ENCODE peak calls at places on chromosomes 1 and 21, in ten cellular contexts. J is lower leg skin, S is heart right ventricle, V is Calu3, B is cardiac muscle cell, K is BE2C, N is Peyer's patch, R is SK-N-SH, L is GM12865, O is nephron progenitor cell. C is an unnamed sample.

GRCh38 chr1:203548917-203549708 is 55.2 kb downstream of the OPTC start:
- DNase-seq in J (no peak), S (no peak), V (no peak), B (peak), K (no peak), N (no peak), R (no peak), L (no peak), O (no peak), C (no peak)

GRCh38 chr1:183634429-183635065 is 1.0 kb downstream of the ARPC5 start:
- DNase-seq in J (no peak), S (no peak), V (no peak), B (no peak), K (no peak), N (no peak), R (no peak), L (no peak), O (no peak), C (no peak)

GRCh38 chr1:192737311-192737710 is 71.5 kb upstream of the RGS2 start:
- DNase-seq in J (no peak), S (no peak), V (no peak), B (no peak), K (no peak), N (no peak), R (no peak), L (no peak), O (no peak), C (no peak)

GRCh38 chr1:236027096-236027495 is 37.8 kb downstream of the NID1 start:
- DNase-seq in J (no peak), S (no peak), V (no peak), B (no peak), K (no peak), N (no peak), R (no peak), L (no peak), O (no peak), C (no peak)

GRCh38 chr1:1309525-1310385 is 1.4 kb downstream of the PUSL1 start:
- DNase-seq in J (no peak), S (no peak), V (no peak), B (no peak), K (no peak), N (no peak), R (no peak), L (no peak), O (no peak), C (no peak)

GRCh38 chr1:43651922-43652321 is 2.0 kb downstream of the KDM4A start:
- DNase-seq in J (no peak), S (no peak), V (no peak), B (no peak), K (no peak), N (no peak), R (no peak), L (peak), O (no peak), C (no peak)

GRCh38 chr1:201737350-201738060 is 91.5 kb upstream of the IPO9 start:
- DNase-seq in J (no peak), S (peak), V (no peak), B (peak), K (no peak), N (no peak), R (no peak), L (no peak), O (no peak), C (no peak)

GRCh38 chr1:55338448-55338820 is 123.3 kb upstream of the USP24 start:
- DNase-seq in J (no peak), S (no peak), V (no peak), B (no peak), K (no peak), N (no peak), R (no peak), L (peak), O (no peak), C (no peak)

GRCh38 chr1:30366914-30367313 is 356.5 kb downstream of the MATN1 start:
- DNase-seq in J (peak), S (no peak), V (no peak), B (no peak), K (no peak), N (no peak), R (no peak), L (no peak), O (no peak), C (no peak)

GRCh38 chr1:161849518-161849917 is 83.4 kb downstream of the ATF6 start:
- DNase-seq in J (no peak), S (no peak), V (no peak), B (peak), K (no peak), N (no peak), R (no peak), L (no peak), O (no peak), C (no peak)

GRCh38 chr1:203422656-203423055 is 53.0 kb upstream of the PRELP start:
- DNase-seq in J (no peak), S (no peak), V (no peak), B (no peak), K (no peak), N (no peak), R (no peak), L (no peak), O (no peak), C (no peak)

GRCh38 chr1:181551249-181551648 is 67.9 kb downstream of the CACNA1E start:
- DNase-seq in J (no peak), S (no peak), V (no peak), B (peak), K (peak), N (no peak), R (no peak), L (no peak), O (peak), C (no peak)

GRCh38 chr1:24905979-24906720 is 23.9 kb downstream of the RUNX3 start:
- DNase-seq in J (peak), S (no peak), V (no peak), B (no peak), K (no peak), N (peak), R (no peak), L (peak), O (no peak), C (no peak)

GRCh38 chr1:164735315-164736052 is 176.5 kb downstream of the PBX1 start:
- DNase-seq in J (no peak), S (no peak), V (no peak), B (peak), K (no peak), N (peak), R (no peak), L (no peak), O (no peak), C (no peak)

GRCh38 chr1:201495447-201496295 is 11.3 kb downstream of the CSRP1 start:
- DNase-seq in J (peak), S (peak), V (no peak), B (peak), K (peak), N (no peak), R (peak), L (no peak), O (peak), C (no peak)

GRCh38 chr1:234772345-234773147 is 162.6 kb upstream of the IRF2BP2 start:
- DNase-seq in J (peak), S (peak), V (peak), B (peak), K (no peak), N (no peak), R (no peak), L (peak), O (no peak), C (peak)

GRCh38 chr1:8232036-8232757 is 85.7 kb upstream of the SLC45A1 start:
- DNase-seq in J (no peak), S (no peak), V (no peak), B (peak), K (peak), N (no peak), R (no peak), L (no peak), O (no peak), C (no peak)

GRCh38 chr21:24852610-24853195 is 754.6 kb downstream of the MRPL39 start:
- DNase-seq in J (no peak), S (no peak), V (no peak), B (no peak), K (no peak), N (no peak), R (no peak), L (no peak), O (no peak), C (no peak)

GRCh38 chr1:52423771-52424170 is 19.4 kb downstream of the PRPF38A start:
- DNase-seq in J (no peak), S (no peak), V (no peak), B (no peak), K (no peak), N (no peak), R (no peak), L (no peak), O (no peak), C (no peak)

GRCh38 chr1:41917835-41918449 is 780 bp downstream of the HIVEP3 start:
- DNase-seq in J (no peak), S (peak), V (peak), B (peak), K (peak), N (peak), R (peak), L (peak), O (peak), C (no peak)

GRCh38 chr1:172931340-172931739 is 119.4 kb downstream of the TNFSF18 start:
- DNase-seq in J (no peak), S (no peak), V (no peak), B (no peak), K (no peak), N (no peak), R (no peak), L (no peak), O (no peak), C (no peak)

GRCh38 chr1:72202761-72203160 is 79.6 kb downstream of the NEGR1 start:
- DNase-seq in J (no peak), S (no peak), V (no peak), B (no peak), K (no peak), N (no peak), R (no peak), L (no peak), O (no peak), C (no peak)

GRCh38 chr1:109667452-109668122 is at the start of gene GSTM2:
- DNase-seq in J (peak), S (peak), V (no peak), B (peak), K (peak), N (peak), R (peak), L (peak), O (peak), C (peak)

DNA sequence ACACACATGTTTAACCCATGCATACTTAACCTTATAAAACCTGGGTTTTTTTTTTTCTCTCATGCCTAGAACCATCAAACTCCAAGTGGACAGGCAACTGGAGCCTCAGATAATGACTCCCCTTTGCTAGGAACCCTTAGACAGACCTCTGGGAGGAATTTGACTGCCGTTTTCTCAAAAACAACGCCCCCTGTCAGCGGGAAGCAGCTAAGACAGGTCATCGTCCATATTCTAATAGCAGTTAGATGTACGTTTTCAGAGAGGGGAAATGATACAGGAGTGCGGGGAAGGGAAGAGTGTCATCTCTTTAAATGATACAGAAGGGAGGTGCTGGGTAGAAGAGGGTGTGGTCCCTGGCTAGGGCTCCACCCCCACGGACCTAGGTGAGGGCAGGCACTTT is 34.7 kb downstream of the LRRC3 start:
- DNase-seq in J (no peak), S (no peak), V (no peak), B (no peak), K (no peak), N (no peak), R (no peak), L (no peak), O (no peak), C (no peak)
- TF ChIP-seq CTCF in J (no peak), S (no peak), V (no peak), B (peak), K (peak), N (no peak), R (no peak), L (no peak), O (no peak), C (no peak)

GRCh38 chr1:112271270-112271669 is 124.7 kb upstream of the CTTNBP2NL start:
- DNase-seq in J (no peak), S (no peak), V (no peak), B (no peak), K (no peak), N (no peak), R (no peak), L (no peak), O (no peak), C (no peak)
- TF ChIP-seq CTCF in J (no peak), S (no peak), V (no peak), B (no peak), K (no peak), N (no peak), R (no peak), L (no peak), O (no peak), C (no peak)

DNA sequence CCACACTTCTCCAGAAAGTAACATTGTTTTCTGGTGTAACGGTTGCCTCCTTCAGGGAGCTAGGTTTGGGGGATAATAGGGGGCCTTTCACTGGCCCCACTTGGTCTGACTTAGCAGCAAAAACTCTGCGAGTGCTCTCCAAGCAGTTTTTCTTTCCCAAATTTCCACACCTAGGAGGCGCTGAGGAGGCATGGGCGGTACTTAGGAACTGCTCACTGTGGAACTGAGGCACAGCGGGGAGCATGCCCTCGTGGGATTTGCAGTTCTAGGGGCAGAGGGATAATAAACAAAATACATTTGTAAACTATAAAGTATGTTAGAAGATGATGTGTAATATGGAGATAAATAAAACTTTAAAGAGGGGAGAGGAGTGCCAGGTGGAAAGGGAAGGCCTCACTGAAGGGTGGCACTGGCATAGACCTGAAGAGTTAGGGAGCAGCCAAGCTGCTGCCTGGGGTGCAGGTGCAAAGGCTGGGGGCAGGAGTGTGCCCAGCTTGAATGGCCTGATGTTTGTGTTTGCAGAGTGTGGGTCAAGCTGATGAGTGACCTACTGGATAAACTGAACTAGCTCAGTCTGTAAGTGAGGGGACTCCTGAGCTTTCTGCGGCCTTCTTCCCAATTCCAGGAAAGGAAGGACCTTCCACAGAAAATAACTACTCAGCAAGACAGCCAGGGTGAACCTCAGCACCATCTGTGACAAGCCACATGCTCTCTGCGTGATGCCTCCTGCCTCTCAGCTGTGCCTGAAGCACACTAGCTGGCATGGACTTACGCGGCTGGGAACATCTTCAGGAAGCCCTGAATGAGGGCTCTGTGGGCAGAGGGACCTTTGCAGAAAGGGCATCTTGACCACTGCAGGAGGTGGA is 1.9 kb downstream of the EPHX1 start:
- DNase-seq in J (peak), S (no peak), V (no peak), B (no peak), K (no peak), N (no peak), R (no peak), L (no peak), O (no peak), C (no peak)
- TF ChIP-seq CTCF in J (no peak), S (peak), V (no peak), B (peak), K (peak), N (no peak), R (peak), L (no peak), O (peak), C (peak)

DNA sequence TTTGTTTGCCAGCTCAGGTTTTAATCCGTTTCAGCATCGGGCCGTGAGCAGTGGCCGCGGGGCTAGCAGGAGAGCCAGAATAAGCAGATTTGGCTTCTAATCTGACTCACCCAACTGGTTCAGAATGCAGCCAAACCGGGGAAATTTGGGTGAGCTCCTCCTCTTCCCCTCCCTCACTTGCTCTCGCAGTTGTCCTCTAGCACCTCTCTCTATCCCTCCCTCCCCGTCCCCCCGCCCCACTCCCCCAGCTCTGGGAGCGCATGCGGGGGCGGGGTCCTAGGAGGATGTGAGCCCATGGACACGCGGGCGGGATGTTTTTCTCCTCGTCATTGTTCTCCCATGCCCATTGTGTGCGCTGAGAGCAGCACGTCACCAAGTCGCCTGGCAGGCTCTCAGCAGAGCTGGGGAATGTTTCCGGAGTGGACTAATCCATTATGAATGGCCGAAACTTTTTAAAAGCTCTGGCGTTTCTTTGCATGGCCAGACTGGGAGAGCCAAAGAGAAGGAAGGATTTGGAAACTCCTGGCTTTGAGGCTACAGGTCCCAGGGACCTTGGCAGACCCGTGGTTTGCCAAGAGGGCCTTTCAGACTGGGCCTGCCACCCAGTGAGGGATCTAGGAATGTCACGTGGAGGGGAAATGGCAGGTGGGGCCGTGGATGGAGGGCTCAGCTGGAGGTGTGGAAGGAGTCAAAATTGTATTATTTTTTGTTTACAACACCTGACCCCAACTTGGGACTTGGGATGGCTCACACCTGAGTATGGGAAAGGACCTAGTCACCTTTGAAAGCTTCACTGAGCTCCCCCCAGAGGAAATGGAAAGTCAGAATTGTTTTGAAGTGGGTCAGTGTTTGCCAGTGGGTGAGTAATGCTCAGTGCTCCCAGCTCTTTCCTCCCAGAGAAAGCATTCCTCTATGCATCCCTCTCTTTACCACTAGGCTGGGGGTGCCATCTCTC is 39.2 kb downstream of the CDK18 start:
- DNase-seq in J (peak), S (peak), V (peak), B (peak), K (peak), N (peak), R (peak), L (no peak), O (peak), C (peak)
- TF ChIP-seq CTCF in J (no peak), S (no peak), V (no peak), B (no peak), K (no peak), N (no peak), R (no peak), L (no peak), O (no peak), C (no peak)

GRCh38 chr1:18340158-18340764 is 140.5 kb upstream of the KLHDC7A start:
- DNase-seq in J (no peak), S (no peak), V (no peak), B (no peak), K (no peak), N (no peak), R (no peak), L (peak), O (no peak), C (no peak)
- TF ChIP-seq CTCF in J (no peak), S (no peak), V (no peak), B (no peak), K (no peak), N (no peak), R (no peak), L (no peak), O (no peak), C (no peak)

DNA sequence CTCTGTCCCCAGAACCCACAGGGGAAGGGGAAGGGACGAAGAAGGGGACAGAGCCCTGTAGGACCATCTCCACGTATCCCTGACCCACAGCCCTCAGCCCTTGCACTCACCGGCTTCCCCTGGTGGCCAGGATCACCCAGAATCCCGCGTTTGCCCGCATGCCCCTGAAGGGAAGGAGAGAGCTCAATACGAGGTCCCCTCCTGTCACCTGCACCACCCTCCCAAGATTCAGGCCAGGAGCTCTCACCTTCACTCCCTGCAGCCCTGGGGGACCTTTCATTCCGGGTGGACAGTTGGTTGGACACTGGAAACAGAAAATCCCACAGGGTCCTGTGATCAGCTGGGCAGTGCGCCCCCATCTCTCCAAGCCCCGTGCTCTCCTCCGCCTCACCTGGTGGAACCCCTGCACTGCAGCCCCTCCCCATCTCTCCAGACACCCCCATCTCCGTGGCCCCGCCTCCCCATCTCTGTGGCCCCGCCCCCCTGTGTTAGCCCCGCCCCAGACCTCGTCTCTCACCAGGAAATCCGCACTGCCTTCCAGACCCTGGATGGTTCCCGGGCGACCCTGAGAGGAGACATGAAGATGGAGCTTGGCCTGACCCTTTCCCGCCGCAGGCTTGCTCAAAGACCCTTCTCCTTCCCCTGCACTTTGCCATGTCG is 6.0 kb downstream of the COL9A2 start:
- DNase-seq in J (peak), S (no peak), V (no peak), B (no peak), K (no peak), N (no peak), R (no peak), L (no peak), O (no peak), C (no peak)
- TF ChIP-seq CTCF in J (no peak), S (no peak), V (no peak), B (peak), K (no peak), N (no peak), R (no peak), L (peak), O (no peak), C (no peak)

DNA sequence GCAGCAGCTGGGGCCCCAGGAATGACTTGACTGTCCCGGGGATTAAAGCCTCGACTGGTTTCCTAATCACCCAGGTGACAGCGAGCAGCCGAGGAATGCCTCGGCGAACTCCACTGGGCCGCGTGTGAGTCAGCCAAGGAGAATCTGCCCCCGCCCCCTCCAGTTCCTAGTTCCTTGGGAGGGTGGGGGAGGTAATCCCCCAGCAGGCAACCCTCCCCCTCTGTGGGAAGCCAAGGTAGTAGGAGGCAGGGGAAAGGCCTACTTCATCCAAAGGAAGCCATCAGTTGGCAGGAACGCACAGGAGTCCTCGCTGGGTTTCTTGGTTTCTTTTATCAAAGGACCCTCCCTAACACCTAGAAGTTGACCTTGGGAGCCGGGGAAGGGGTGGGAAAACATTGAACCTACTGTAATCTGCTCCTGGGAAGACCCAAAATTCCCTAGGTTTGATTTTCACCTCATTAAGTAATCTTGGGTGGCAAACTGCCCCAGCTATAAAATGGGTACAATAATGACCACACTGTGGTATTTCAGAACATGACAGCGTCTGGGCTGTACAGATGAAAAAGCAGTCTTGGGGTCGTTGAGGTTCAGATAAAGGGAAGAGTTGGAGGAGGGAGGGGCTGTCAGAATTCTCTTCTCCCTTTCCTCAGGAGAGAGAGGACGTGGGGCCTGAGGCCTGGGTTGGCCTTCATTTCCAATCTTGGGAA is 1.4 kb downstream of the TENT5B start:
- DNase-seq in J (no peak), S (no peak), V (peak), B (peak), K (no peak), N (peak), R (no peak), L (no peak), O (peak), C (no peak)
- TF ChIP-seq CTCF in J (no peak), S (no peak), V (no peak), B (no peak), K (no peak), N (no peak), R (no peak), L (no peak), O (no peak), C (no peak)

C was measured in AG09319.